ENCODE peak calls at places on chromosomes 2 and 18, in nine cellular contexts. L is NAMALWA; V is AG09309; N is fibroblast of pulmonary artery; E is CD8-positive, alpha-beta memory T cell; Z is HT-29; I is AG04450; B is stimulated activated CD4-positive, alpha-beta T cell treated with anti-CD3 and anti-CD28 coated beads, Interleukin-2, amount 100 ng/mL, for 48 hours; S is activated CD8-positive, alpha-beta memory T cell treated with anti-CD3 and anti-CD28 coated beads for 48 hours. K is an unnamed sample.

GRCh38 chr18:23593720-23594119 is 7.4 kb upstream of the NPC1 start:
- DNase-seq in I (peak), L (no peak), S (no peak), Z (no peak), N (peak), V (peak), B (no peak), E (no peak), K (peak)

GRCh38 chr2:100011272-100011711 is 131.1 kb downstream of the AFF3 start:
- DNase-seq in B (no peak), I (peak), S (no peak), E (no peak), N (peak), Z (no peak), V (peak), L (no peak), K (peak)

GRCh38 chr18:66874375-66874774 is 270.5 kb upstream of the CDH19 start:
- DNase-seq in L (no peak), B (no peak), E (no peak), N (no peak), V (no peak), S (no peak), I (no peak), Z (no peak), K (no peak)

GRCh38 chr18:54284535-54284934 is 15.2 kb downstream of the POLI start:
- DNase-seq in I (no peak), B (no peak), E (no peak), V (no peak), Z (no peak), S (no peak), L (no peak), N (no peak), K (no peak)

GRCh38 chr2:23480991-23481797 is 96.2 kb downstream of the KLHL29 start:
- DNase-seq in I (peak), B (no peak), N (peak), Z (no peak), E (no peak), L (no peak), V (peak), S (no peak), K (peak)

GRCh38 chr18:3596324-3597158 is 146.6 kb downstream of the TGIF1 start:
- DNase-seq in E (peak), L (peak), S (no peak), Z (peak), V (no peak), N (peak), B (no peak), I (no peak), K (peak)

GRCh38 chr2:2638516-2638915 is 307.4 kb upstream of the MYT1L start:
- DNase-seq in E (no peak), L (no peak), V (no peak), S (no peak), N (no peak), I (no peak), B (no peak), Z (no peak), K (no peak)

GRCh38 chr18:79121746-79122474 is 52.7 kb downstream of the ATP9B start:
- DNase-seq in S (no peak), E (no peak), V (peak), N (peak), Z (no peak), L (no peak), B (no peak), I (no peak), K (no peak)

GRCh38 chr18:31301201-31301655 is 16.7 kb upstream of the DSG1 start:
- DNase-seq in S (no peak), E (no peak), N (peak), I (no peak), Z (no peak), V (no peak), L (no peak), B (no peak), K (no peak)